ENCODE peak calls at places on chromosome X, in six cellular contexts. F, B, I, A, M and H are unnamed samples.

GRCh38 chrX:73215263-73215662 is 612 bp upstream of the NAP1L2 start:
- DNase-seq in F (no peak), B (no peak), I (no peak), A (no peak), M (no peak), H (no peak)

GRCh38 chrX:91108761-91109160 is 325.9 kb upstream of the PABPC5 start:
- DNase-seq in F (no peak), B (no peak), I (no peak), A (no peak), M (no peak), H (peak; percentile 21)

GRCh38 chrX:136047001-136047642 is 61.9 kb downstream of the SLC9A6 start:
- DNase-seq in F (no peak), B (peak; percentile 36), I (peak; percentile 90), A (peak; percentile 42), M (peak; percentile 52), H (no peak)

GRCh38 chrX:48508400-48509244 is at the start of gene PORCN:
- DNase-seq in F (peak; percentile 48), B (peak; percentile 56), I (peak; percentile 68), A (peak; percentile 35), M (peak; percentile 60), H (peak; percentile 82)

GRCh38 chrX:136162827-136163427 is 15.6 kb downstream of the FHL1 start:
- DNase-seq in F (peak; percentile 56), B (peak; percentile 42), I (peak; percentile 82), A (peak; percentile 43), M (peak; percentile 59), H (peak; percentile 55)

GRCh38 chrX:81708506-81708905 is 506.6 kb downstream of the SH3BGRL start:
- DNase-seq in F (peak; percentile 35), B (peak; percentile 37), I (peak; percentile 61), A (no peak), M (no peak), H (no peak)

GRCh38 chrX:154040307-154040756 is 20.6 kb upstream of the IRAK1 start:
- DNase-seq in F (no peak), B (peak; percentile 80), I (no peak), A (peak; percentile 87), M (peak; percentile 11), H (peak; percentile 66)

GRCh38 chrX:16946971-16947562 is 609 bp downstream of the REPS2 start:
- DNase-seq in F (no peak), B (no peak), I (no peak), A (no peak), M (no peak), H (no peak)

GRCh38 chrX:623599-624323 is 6.8 kb upstream of the SHOX start:
- DNase-seq in F (no peak), B (no peak), I (no peak), A (no peak), M (no peak), H (no peak)

GRCh38 chrX:101347859-101348451 is 587 bp downstream of the TIMM8A start:
- DNase-seq in F (no peak), B (peak; percentile 20), I (no peak), A (peak; percentile 5), M (peak; percentile 22), H (peak; percentile 13)

GRCh38 chrX:48897621-48898306 is at the start of the genes PQBP1 and TIMM17B:
- DNase-seq in F (peak; percentile 86), B (peak; percentile 96), I (peak; percentile 97), A (peak; percentile 96), M (peak; percentile 96), H (peak; percentile 94)

GRCh38 chrX:65706041-65706828 is 38.8 kb downstream of the MSN start:
- DNase-seq in F (peak; percentile 63), B (peak; percentile 81), I (peak; percentile 69), A (peak; percentile 85), M (peak; percentile 76), H (no peak)

GRCh38 chrX:8044861-8045434 is 117.7 kb upstream of the PNPLA4 start:
- DNase-seq in F (no peak), B (peak; percentile 80), I (no peak), A (no peak), M (no peak), H (no peak)

GRCh38 chrX:73683236-73683859 is 120.4 kb downstream of the CHIC1 start:
- DNase-seq in F (no peak), B (peak; percentile 3), I (peak; percentile 7), A (no peak), M (no peak), H (no peak)

GRCh38 chrX:49129427-49129826 is 5.9 kb upstream of the GPKOW start:
- DNase-seq in F (no peak), B (no peak), I (no peak), A (no peak), M (no peak), H (no peak)

GRCh38 chrX:108584617-108585211 is 145.1 kb downstream of the COL4A5 start:
- DNase-seq in F (peak; percentile 35), B (no peak), I (peak; percentile 25), A (no peak), M (peak; percentile 7), H (peak; percentile 4)

GRCh38 chrX:126141014-126141413 is 25.1 kb downstream of the DCAF12L2 start:
- DNase-seq in F (no peak), B (no peak), I (no peak), A (no peak), M (no peak), H (no peak)

GRCh38 chrX:40504801-40505605 is 75.8 kb upstream of the ATP6AP2 start:
- DNase-seq in F (no peak), B (peak; percentile 95), I (no peak), A (peak; percentile 86), M (no peak), H (no peak)

GRCh38 chrX:19672211-19672814 is 157.0 kb upstream of the MAP3K15 start:
- DNase-seq in F (peak; percentile 51), B (peak; percentile 20), I (no peak), A (no peak), M (no peak), H (peak; percentile 8)

GRCh38 chrX:288561-288991 is 7.4 kb downstream of the PLCXD1 start:
- DNase-seq in F (no peak), B (no peak), I (no peak), A (no peak), M (no peak), H (no peak)

GRCh38 chrX:17380221-17380620 is 5.2 kb downstream of the NHS start:
- DNase-seq in F (no peak), B (no peak), I (no peak), A (no peak), M (no peak), H (no peak)

GRCh38 chrX:13667940-13668339 is 15.0 kb downstream of the TCEANC start:
- DNase-seq in F (peak; percentile 71), B (no peak), I (peak; percentile 26), A (no peak), M (no peak), H (no peak)

GRCh38 chrX:13670197-13670596 is 17.3 kb downstream of the TCEANC start:
- DNase-seq in F (no peak), B (no peak), I (no peak), A (no peak), M (no peak), H (no peak)

GRCh38 chrX:13673016-13673415 is 15.9 kb upstream of the RAB9A start:
- DNase-seq in F (no peak), B (no peak), I (no peak), A (no peak), M (no peak), H (no peak)

GRCh38 chrX:13666836-13667235 is 13.9 kb downstream of the TCEANC start:
- DNase-seq in F (no peak), B (no peak), I (no peak), A (no peak), M (no peak), H (no peak)

GRCh38 chrX:13669246-13669689 is 16.3 kb downstream of the TCEANC start:
- DNase-seq in F (peak; percentile 95), B (peak; percentile 96), I (peak; percentile 97), A (peak; percentile 99), M (peak; percentile 53), H (peak; percentile 87)
- H3K4me3 ChIP-seq in F (peak overlapping the region; percentile 35), B (no peak overlapping the region), I (no peak overlapping the region), A (no peak overlapping the region), M (no peak overlapping the region), H (no peak overlapping the region)

DNA sequence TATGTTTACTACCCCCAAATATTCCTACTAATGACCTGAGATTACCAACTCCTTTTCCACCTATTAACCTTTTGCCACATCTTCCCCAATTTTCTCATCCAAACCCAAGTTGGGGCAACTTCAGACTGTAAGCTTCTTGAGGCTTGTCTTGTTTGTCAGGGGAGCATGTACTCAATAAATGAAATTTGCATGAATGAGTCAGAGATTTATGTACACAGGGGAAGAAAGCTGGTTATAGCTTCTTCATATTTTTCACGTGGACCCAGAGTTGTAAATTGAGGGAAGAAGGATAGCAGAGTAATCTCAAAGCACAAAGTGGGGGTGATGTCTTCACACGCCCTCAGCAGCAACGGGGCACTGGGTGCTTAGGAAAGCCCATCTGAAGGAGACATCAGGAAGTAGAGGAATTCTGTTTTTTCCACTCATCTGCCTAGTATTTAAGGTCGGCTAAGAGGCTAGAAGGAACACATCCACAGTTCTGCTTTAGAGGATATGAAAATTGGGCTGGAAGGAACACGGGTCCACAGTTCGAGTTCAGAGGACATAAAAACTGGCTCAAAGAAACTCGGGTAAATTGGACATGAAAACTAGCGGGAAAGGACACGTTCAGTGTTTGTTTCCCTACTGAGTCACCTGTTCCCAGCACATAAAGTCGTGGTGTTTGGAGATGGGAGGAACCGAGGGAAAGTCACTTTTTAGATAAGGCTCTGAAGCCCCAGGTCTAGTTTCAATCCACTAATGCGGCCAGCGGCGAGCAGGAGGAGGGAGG is 698 bp upstream of the CA5B start:
- DNase-seq in F (peak; percentile 40), B (no peak), I (peak; percentile 41), A (peak; percentile 10), M (peak; percentile 9), H (peak; percentile 14)
- H3K27ac ChIP-seq in F (peak overlapping the region; percentile 82), B (no peak overlapping the region), I (peak overlapping the region; percentile 88), A (no peak overlapping the region), M (no peak overlapping the region), H (peak overlapping the region; percentile 69)

DNA sequence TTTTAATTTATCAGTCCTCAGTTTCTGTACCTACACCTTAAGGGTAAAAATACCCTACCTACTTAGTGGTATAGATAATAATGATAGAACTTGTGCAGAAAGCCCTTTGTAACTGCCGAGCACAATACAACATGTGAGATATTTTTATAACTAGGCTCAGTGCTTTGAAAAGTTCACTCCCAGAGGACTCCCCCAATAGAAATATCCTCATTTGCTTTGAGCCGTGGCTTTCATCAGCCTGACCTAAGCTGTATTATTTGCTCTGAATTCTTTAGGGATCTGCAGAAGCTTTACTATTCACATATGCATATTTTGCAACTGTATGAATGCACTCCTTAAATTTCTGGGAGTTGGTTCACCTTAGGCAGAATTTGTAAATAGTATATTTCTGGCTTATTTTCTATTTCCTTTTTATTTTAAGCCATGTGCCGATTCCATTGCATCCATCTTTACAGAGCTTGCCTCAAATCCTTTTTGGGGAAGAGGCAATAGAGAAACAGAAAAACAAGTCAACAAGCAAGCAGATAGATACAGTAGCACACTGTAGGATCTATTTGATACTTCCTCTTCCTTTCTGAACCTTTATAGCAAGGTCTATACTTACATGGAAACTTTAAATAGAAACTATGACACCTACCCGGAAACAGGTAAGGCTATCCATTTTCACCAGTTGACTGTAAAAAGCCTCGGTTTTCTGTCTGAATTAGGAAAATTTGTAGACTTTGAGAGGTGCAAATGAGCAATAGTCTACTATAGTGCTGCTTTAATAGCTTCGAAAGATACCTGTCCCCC is 242.5 kb upstream of the VCX3A start:
- DNase-seq in F (no peak), B (no peak), I (no peak), A (no peak), M (no peak), H (no peak)
- H3K4me2 ChIP-seq in F (no peak overlapping the region), B (no peak overlapping the region), I (no peak overlapping the region), A (no peak overlapping the region), M (no peak overlapping the region), H (no peak overlapping the region)

DNA sequence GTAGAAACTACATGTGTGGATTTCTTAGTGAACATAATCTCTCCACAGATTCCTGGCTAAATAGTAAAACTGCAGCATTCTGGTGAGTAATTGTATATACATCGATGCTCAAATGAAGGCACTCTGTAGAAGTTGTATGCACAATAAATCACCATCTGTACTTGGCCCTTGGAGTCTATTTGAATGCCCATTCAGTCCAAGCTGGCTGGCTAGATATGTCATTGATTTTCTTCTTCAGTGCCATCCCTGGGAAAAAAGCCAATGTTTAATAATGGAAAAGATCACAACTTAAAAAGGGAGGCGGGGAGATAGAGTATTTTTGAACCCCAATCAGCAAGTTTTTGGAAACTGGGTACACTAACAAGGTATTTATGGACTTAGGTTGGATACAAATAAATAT is 381.0 kb upstream of the TEX13C start:
- DNase-seq in F (no peak), B (no peak), I (no peak), A (no peak), M (no peak), H (no peak)
- H3K4me3 ChIP-seq in F (no peak overlapping the region), B (no peak overlapping the region), I (no peak overlapping the region), A (no peak overlapping the region), M (no peak overlapping the region), H (no peak overlapping the region)